ENCODE peak calls at places on chromosomes 5 and 9, in five cellular contexts. G, N, P, A and S are unnamed samples.

GRCh38 chr9:37952731-37953130 is 48.8 kb upstream of the SLC25A51 start:
- DNase-seq in G (no peak), N (peak; percentile 50), P (peak; percentile 96), A (no peak), S (no peak)

GRCh38 chr5:946720-947625 is 54.3 kb downstream of the TRIP13 start:
- DNase-seq in G (no peak), N (no peak), P (no peak), A (no peak), S (no peak)

GRCh38 chr9:129983891-129984290 is 59.1 kb downstream of the FNBP1 start:
- DNase-seq in G (no peak), N (peak; percentile 53), P (peak; percentile 70), A (no peak), S (no peak)

GRCh38 chr9:113488490-113488889 is 25.0 kb downstream of the RGS3 start:
- DNase-seq in G (no peak), N (no peak), P (peak; percentile 40), A (no peak), S (no peak)

GRCh38 chr5:90901263-90901662 is 342.7 kb downstream of the ADGRV1 start:
- DNase-seq in G (no peak), N (no peak), P (no peak), A (no peak), S (no peak)

GRCh38 chr5:154444559-154445421 is 1.0 kb upstream of the SAP30L start:
- DNase-seq in G (no peak), N (no peak), P (no peak), A (peak; percentile 33), S (no peak)

GRCh38 chr5:126600631-126601511 is at the start of gene PHAX:
- DNase-seq in G (no peak), N (peak; percentile 82), P (peak; percentile 75), A (peak; percentile 94), S (peak; percentile 54)

GRCh38 chr5:57751710-57752109 is 269.1 kb upstream of the ACTBL2 start:
- DNase-seq in G (no peak), N (no peak), P (no peak), A (no peak), S (no peak)

GRCh38 chr5:1474875-1475543 is 29.8 kb upstream of the SLC6A3 start:
- DNase-seq in G (no peak), N (no peak), P (no peak), A (no peak), S (no peak)

GRCh38 chr9:121350993-121351561 is 19.0 kb downstream of the STOM start:
- DNase-seq in G (no peak), N (peak; percentile 96), P (peak; percentile 93), A (peak; percentile 79), S (peak; percentile 75)

GRCh38 chr9:133561976-133562554 is 27.6 kb downstream of the ADAMTSL2 start:
- DNase-seq in G (no peak), N (no peak), P (no peak), A (no peak), S (no peak)

GRCh38 chr9:133560944-133561343 is 26.4 kb downstream of the ADAMTSL2 start:
- DNase-seq in G (no peak), N (no peak), P (no peak), A (no peak), S (no peak)

GRCh38 chr9:133562611-133563285 is 28.2 kb downstream of the ADAMTSL2 start:
- DNase-seq in G (no peak), N (no peak), P (no peak), A (no peak), S (no peak)

GRCh38 chr9:133564451-133564850 is 29.9 kb downstream of the ADAMTSL2 start:
- DNase-seq in G (no peak), N (no peak), P (no peak), A (no peak), S (no peak)

GRCh38 chr9:133563286-133564213 is 29.0 kb downstream of the ADAMTSL2 start:
- DNase-seq in G (no peak), N (no peak), P (no peak), A (peak; percentile 75), S (no peak)
- H3K4me3 ChIP-seq in G (no peak overlapping the region), N (no peak overlapping the region), P (no peak overlapping the region), A (no peak overlapping the region), S (no peak overlapping the region)

DNA sequence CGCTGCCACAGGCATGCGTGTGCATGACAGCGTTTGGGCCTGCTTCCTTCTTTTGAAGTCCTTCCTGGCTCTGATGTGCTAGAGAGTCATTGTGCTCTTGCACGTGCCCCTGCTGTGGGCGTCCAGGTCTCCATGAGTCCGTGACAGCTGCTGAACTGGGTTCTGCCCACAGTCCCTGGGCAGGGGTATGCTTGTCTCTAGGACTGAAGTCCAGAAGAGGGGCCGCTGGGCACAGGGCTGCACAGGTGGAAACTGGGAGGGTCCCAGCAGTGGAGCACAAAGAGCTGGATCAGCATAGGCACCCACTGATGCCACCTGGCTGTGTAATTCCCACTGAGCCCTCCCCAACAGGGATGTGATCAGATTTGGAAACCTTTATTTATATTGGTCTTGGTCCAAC is 169.4 kb downstream of the IRX2 start:
- DNase-seq in G (no peak), N (no peak), P (no peak), A (no peak), S (no peak)
- TF ChIP-seq CTCF in G (no peak), N (no peak), P (no peak), A (no peak), S (peak; percentile 25)

DNA sequence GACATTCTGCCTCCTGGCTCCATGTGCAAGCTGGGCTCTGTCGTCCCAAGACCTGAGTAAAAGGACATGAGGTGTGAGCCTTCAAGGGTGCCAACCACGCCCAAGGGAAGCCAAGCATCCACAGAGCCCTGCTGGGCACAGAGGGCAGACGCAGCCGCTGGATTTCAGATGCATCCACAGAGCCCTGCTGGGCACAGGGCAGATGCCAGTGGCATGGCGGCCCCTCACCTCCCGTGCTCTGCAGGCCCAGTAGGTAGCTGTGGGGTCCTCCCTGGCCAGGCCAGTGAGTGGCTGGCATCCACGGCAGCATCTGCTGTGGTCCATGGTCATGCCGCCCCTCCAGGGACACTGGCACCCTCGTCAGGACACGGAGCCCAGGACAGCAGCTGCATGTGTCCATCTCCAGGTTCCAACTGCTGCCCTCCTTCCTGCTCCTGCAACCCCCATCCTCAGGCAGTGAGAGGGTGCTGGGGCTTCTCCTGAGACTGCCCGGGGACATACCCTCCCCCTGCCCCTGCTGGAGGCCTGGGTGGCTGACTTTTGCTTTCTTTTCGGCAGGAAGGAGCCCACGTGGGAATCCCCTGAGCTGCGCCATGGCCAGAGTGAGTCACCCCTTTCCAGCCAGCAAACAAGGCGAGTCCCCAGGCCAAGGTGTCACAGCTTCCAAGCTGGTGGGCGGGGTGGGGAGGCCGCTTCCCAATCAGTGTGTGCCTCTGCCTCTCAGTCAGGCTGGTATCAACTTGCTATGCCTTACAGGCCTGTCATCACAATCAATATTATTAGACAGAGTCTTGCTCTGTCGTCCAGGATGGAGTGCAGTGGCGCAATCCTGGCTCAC is 4.0 kb upstream of the TRAF2 start:
- DNase-seq in G (no peak), N (peak; percentile 82), P (peak; percentile 85), A (peak; percentile 87), S (no peak)
- H3K4me3 ChIP-seq in G (no peak overlapping the region), N (peak overlapping the region; percentile 24), P (no peak overlapping the region), A (no peak overlapping the region), S (no peak overlapping the region)

GRCh38 chr9:18208166-18209059 is 265.5 kb upstream of the ADAMTSL1 start:
- DNase-seq in G (no peak), N (peak; percentile 55), P (peak; percentile 41), A (peak; percentile 79), S (peak; percentile 86)
- TF ChIP-seq CTCF in G (peak; percentile 63), N (peak; percentile 69), P (peak; percentile 56), A (peak; percentile 75), S (peak; percentile 81)

GRCh38 chr5:112329429-112330090 is 89.5 kb downstream of the EPB41L4A start:
- DNase-seq in G (no peak), N (no peak), P (no peak), A (no peak), S (no peak)
- H3K4me3 ChIP-seq in G (no peak overlapping the region), N (no peak overlapping the region), P (no peak overlapping the region), A (no peak overlapping the region), S (no peak overlapping the region)

DNA sequence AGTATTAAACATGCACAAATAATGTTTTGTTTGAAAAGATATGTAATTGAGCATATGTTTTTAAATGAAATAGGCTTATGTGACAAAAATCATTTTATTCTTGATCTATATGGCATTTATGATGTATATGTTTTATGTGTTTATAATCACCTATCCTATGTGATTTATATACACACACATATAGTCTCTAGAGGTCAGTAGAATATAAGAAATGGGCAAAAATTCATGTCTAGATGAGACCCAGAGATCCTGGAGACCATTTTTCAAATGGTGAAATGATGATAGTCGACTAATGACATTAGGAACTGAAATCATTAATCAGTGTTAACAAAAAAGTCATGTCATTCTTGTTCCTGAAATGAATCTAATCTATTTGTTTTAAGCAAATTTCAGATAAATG is 709.2 kb upstream of the WWC1 start:
- DNase-seq in G (no peak), N (peak; percentile 47), P (peak; percentile 39), A (no peak), S (no peak)
- TF ChIP-seq CTCF in G (no peak), N (peak; percentile 36), P (peak; percentile 27), A (peak; percentile 34), S (no peak)

GRCh38 chr5:95901676-95902646 is 59.7 kb downstream of the ELL2 start:
- DNase-seq in G (no peak), N (peak; percentile 58), P (peak; percentile 85), A (no peak), S (no peak)
- H3K4me3 ChIP-seq in G (no peak overlapping the region), N (no peak overlapping the region), P (no peak overlapping the region), A (no peak overlapping the region), S (no peak overlapping the region)

GRCh38 chr9:17532461-17532860 is 46.4 kb upstream of the SH3GL2 start:
- DNase-seq in G (no peak), N (no peak), P (no peak), A (no peak), S (no peak)

GRCh38 chr9:17531642-17532254 is 47.1 kb upstream of the SH3GL2 start:
- DNase-seq in G (no peak), N (peak; percentile 79), P (peak; percentile 56), A (peak; percentile 73), S (no peak)

DNA sequence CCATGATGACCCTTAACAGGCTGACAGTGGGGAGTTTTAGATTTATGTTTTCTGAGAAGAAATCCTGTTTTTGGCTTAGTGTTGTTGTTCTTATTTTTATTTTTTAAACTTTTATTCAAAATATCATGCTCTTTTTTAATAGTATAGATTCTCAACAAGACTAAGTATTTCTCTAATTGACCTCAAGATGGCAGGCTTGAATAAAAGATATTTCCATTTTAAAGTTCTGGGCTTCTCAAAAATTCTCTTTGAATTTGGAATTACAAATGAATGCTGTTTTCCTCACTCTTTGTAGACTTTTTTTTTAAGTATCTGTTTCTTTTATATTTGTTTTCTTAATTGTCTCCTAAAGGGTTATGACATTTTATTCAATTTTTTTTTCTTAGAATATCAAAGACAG is 50.0 kb upstream of the SH3GL2 start:
- DNase-seq in G (no peak), N (peak; percentile 35), P (peak; percentile 23), A (no peak), S (no peak)
- TF ChIP-seq CTCF in G (no peak), N (peak; percentile 37), P (peak; percentile 32), A (peak; percentile 62), S (peak; percentile 27)

DNA sequence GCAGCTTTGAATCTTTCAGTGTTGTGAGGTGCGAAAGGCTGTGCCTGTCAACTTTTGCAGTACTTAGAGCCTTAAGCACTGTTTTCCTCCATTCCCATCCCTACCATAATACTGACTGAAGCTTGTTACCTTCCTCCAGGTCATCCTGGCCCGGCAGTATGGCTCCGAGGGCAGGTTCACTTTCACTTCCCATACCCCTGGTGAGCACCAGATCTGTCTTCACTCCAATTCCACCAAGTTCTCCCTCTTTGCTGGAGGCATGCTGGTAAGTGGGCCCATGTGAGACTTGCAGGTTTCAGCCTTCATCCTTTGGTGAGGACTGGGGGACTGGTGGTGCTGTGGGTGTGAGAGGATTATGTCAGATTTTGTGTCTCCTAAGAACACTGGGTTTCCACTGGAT is 1.5 kb downstream of the TMED9 start:
- DNase-seq in G (no peak), N (no peak), P (no peak), A (no peak), S (no peak)
- H3K4me3 ChIP-seq in G (no peak overlapping the region), N (peak overlapping the region; percentile 8), P (peak overlapping the region; percentile 93), A (no peak overlapping the region), S (peak overlapping the region; percentile 83)